ENCODE peak calls at places on chromosomes 1 and 21, in eight cellular contexts. One of them, this sample, is unnamed.

GRCh38 chr1:27928216-27928954 is 6.4 kb upstream of the SMPDL3B start:
- DNase-seq in activated CD4-positive, alpha-beta T cell treated with anti-CD3 and anti-CD28 coated beads, Interleukin-2, amount 50 U/mL, for 24 hours: no peak
- DNase-seq in SHP77: no peak
- DNase-seq in activated T-cell treated with anti-CD3 and anti-CD28 coated beads for 1 hour: no peak
- DNase-seq in skeletal muscle cell: no peak
- DNase-seq in fibroblast of the conjunctiva: no peak
- DNase-seq in HFF-Myc: no peak
- DNase-seq in left lobe of liver: no peak
- DNase-seq in this sample: no peak

GRCh38 chr1:45876000-45876399 is 72.6 kb downstream of the MAST2 start:
- DNase-seq in left lobe of liver: no peak
- DNase-seq in SHP77: no peak
- DNase-seq in skeletal muscle cell: no peak
- DNase-seq in activated CD4-positive, alpha-beta T cell treated with anti-CD3 and anti-CD28 coated beads, Interleukin-2, amount 50 U/mL, for 24 hours: no peak
- DNase-seq in activated T-cell treated with anti-CD3 and anti-CD28 coated beads for 1 hour: no peak
- DNase-seq in fibroblast of the conjunctiva: no peak
- DNase-seq in HFF-Myc: no peak
- DNase-seq in this sample: no peak

GRCh38 chr1:171433451-171433850 is 51.9 kb upstream of the PRRC2C start:
- DNase-seq in activated T-cell treated with anti-CD3 and anti-CD28 coated beads for 1 hour: no peak
- DNase-seq in left lobe of liver: no peak
- DNase-seq in HFF-Myc: no peak
- DNase-seq in SHP77: no peak
- DNase-seq in fibroblast of the conjunctiva: no peak
- DNase-seq in skeletal muscle cell: peak
- DNase-seq in activated CD4-positive, alpha-beta T cell treated with anti-CD3 and anti-CD28 coated beads, Interleukin-2, amount 50 U/mL, for 24 hours: no peak
- DNase-seq in this sample: no peak

GRCh38 chr1:201708085-201708512 is 120.9 kb upstream of the IPO9 start:
- DNase-seq in SHP77: peak
- DNase-seq in fibroblast of the conjunctiva: no peak
- DNase-seq in skeletal muscle cell: peak
- DNase-seq in left lobe of liver: no peak
- DNase-seq in HFF-Myc: no peak
- DNase-seq in activated CD4-positive, alpha-beta T cell treated with anti-CD3 and anti-CD28 coated beads, Interleukin-2, amount 50 U/mL, for 24 hours: no peak
- DNase-seq in activated T-cell treated with anti-CD3 and anti-CD28 coated beads for 1 hour: no peak
- DNase-seq in this sample: no peak

GRCh38 chr1:109740615-109741373 is at the start of gene GSTM3:
- DNase-seq in skeletal muscle cell: no peak
- DNase-seq in HFF-Myc: no peak
- DNase-seq in SHP77: no peak
- DNase-seq in activated T-cell treated with anti-CD3 and anti-CD28 coated beads for 1 hour: no peak
- DNase-seq in left lobe of liver: no peak
- DNase-seq in fibroblast of the conjunctiva: no peak
- DNase-seq in activated CD4-positive, alpha-beta T cell treated with anti-CD3 and anti-CD28 coated beads, Interleukin-2, amount 50 U/mL, for 24 hours: no peak
- DNase-seq in this sample: no peak

GRCh38 chr1:64100791-64101190 is 102.6 kb upstream of the UBE2U start:
- DNase-seq in fibroblast of the conjunctiva: no peak
- DNase-seq in SHP77: no peak
- DNase-seq in HFF-Myc: no peak
- DNase-seq in left lobe of liver: no peak
- DNase-seq in skeletal muscle cell: no peak
- DNase-seq in activated T-cell treated with anti-CD3 and anti-CD28 coated beads for 1 hour: no peak
- DNase-seq in activated CD4-positive, alpha-beta T cell treated with anti-CD3 and anti-CD28 coated beads, Interleukin-2, amount 50 U/mL, for 24 hours: no peak
- DNase-seq in this sample: no peak

GRCh38 chr1:201791051-201791774 is 37.7 kb upstream of the IPO9 start:
- DNase-seq in skeletal muscle cell: peak
- DNase-seq in fibroblast of the conjunctiva: no peak
- DNase-seq in activated T-cell treated with anti-CD3 and anti-CD28 coated beads for 1 hour: no peak
- DNase-seq in left lobe of liver: no peak
- DNase-seq in activated CD4-positive, alpha-beta T cell treated with anti-CD3 and anti-CD28 coated beads, Interleukin-2, amount 50 U/mL, for 24 hours: no peak
- DNase-seq in HFF-Myc: no peak
- DNase-seq in SHP77: no peak
- DNase-seq in this sample: no peak

GRCh38 chr1:236800002-236800620 is 5.0 kb downstream of the MTR start:
- DNase-seq in SHP77: no peak
- DNase-seq in HFF-Myc: no peak
- DNase-seq in activated CD4-positive, alpha-beta T cell treated with anti-CD3 and anti-CD28 coated beads, Interleukin-2, amount 50 U/mL, for 24 hours: no peak
- DNase-seq in skeletal muscle cell: no peak
- DNase-seq in fibroblast of the conjunctiva: no peak
- DNase-seq in activated T-cell treated with anti-CD3 and anti-CD28 coated beads for 1 hour: no peak
- DNase-seq in left lobe of liver: no peak
- DNase-seq in this sample: no peak

GRCh38 chr1:206808615-206809014 is 36.3 kb upstream of the IL10 start:
- DNase-seq in activated T-cell treated with anti-CD3 and anti-CD28 coated beads for 1 hour: peak
- DNase-seq in activated CD4-positive, alpha-beta T cell treated with anti-CD3 and anti-CD28 coated beads, Interleukin-2, amount 50 U/mL, for 24 hours: peak
- DNase-seq in HFF-Myc: no peak
- DNase-seq in SHP77: no peak
- DNase-seq in left lobe of liver: no peak
- DNase-seq in fibroblast of the conjunctiva: no peak
- DNase-seq in skeletal muscle cell: no peak
- DNase-seq in this sample: no peak

GRCh38 chr21:42532466-42533181 is 19.0 kb downstream of the SLC37A1 start:
- DNase-seq in activated CD4-positive, alpha-beta T cell treated with anti-CD3 and anti-CD28 coated beads, Interleukin-2, amount 50 U/mL, for 24 hours: no peak
- DNase-seq in activated T-cell treated with anti-CD3 and anti-CD28 coated beads for 1 hour: no peak
- DNase-seq in HFF-Myc: no peak
- DNase-seq in fibroblast of the conjunctiva: no peak
- DNase-seq in left lobe of liver: peak
- DNase-seq in skeletal muscle cell: no peak
- DNase-seq in SHP77: peak
- DNase-seq in this sample: no peak

GRCh38 chr1:77143529-77144121 is 75.6 kb downstream of the PIGK start:
- DNase-seq in activated CD4-positive, alpha-beta T cell treated with anti-CD3 and anti-CD28 coated beads, Interleukin-2, amount 50 U/mL, for 24 hours: no peak
- DNase-seq in HFF-Myc: no peak
- DNase-seq in fibroblast of the conjunctiva: no peak
- DNase-seq in skeletal muscle cell: no peak
- DNase-seq in SHP77: no peak
- DNase-seq in activated T-cell treated with anti-CD3 and anti-CD28 coated beads for 1 hour: no peak
- DNase-seq in left lobe of liver: no peak
- DNase-seq in this sample: no peak

GRCh38 chr1:2574350-2574749 is 12.2 kb upstream of the PRXL2B start:
- DNase-seq in HFF-Myc: no peak
- DNase-seq in skeletal muscle cell: no peak
- DNase-seq in fibroblast of the conjunctiva: no peak
- DNase-seq in left lobe of liver: no peak
- DNase-seq in activated T-cell treated with anti-CD3 and anti-CD28 coated beads for 1 hour: no peak
- DNase-seq in SHP77: no peak
- DNase-seq in activated CD4-positive, alpha-beta T cell treated with anti-CD3 and anti-CD28 coated beads, Interleukin-2, amount 50 U/mL, for 24 hours: no peak
- DNase-seq in this sample: no peak

GRCh38 chr1:91092503-91092902 is 70.7 kb upstream of the ZNF644 start:
- DNase-seq in SHP77: no peak
- DNase-seq in activated T-cell treated with anti-CD3 and anti-CD28 coated beads for 1 hour: no peak
- DNase-seq in skeletal muscle cell: no peak
- DNase-seq in activated CD4-positive, alpha-beta T cell treated with anti-CD3 and anti-CD28 coated beads, Interleukin-2, amount 50 U/mL, for 24 hours: no peak
- DNase-seq in fibroblast of the conjunctiva: no peak
- DNase-seq in left lobe of liver: no peak
- DNase-seq in HFF-Myc: no peak
- DNase-seq in this sample: no peak

GRCh38 chr1:906532-907420 is 16.9 kb upstream of the SAMD11 start:
- DNase-seq in HFF-Myc: peak
- DNase-seq in activated CD4-positive, alpha-beta T cell treated with anti-CD3 and anti-CD28 coated beads, Interleukin-2, amount 50 U/mL, for 24 hours: no peak
- DNase-seq in skeletal muscle cell: no peak
- DNase-seq in left lobe of liver: no peak
- DNase-seq in activated T-cell treated with anti-CD3 and anti-CD28 coated beads for 1 hour: no peak
- DNase-seq in SHP77: no peak
- DNase-seq in fibroblast of the conjunctiva: no peak
- DNase-seq in this sample: no peak

GRCh38 chr1:216518844-216519627 is 95.8 kb upstream of the USH2A start:
- DNase-seq in HFF-Myc: no peak
- DNase-seq in skeletal muscle cell: no peak
- DNase-seq in left lobe of liver: no peak
- DNase-seq in activated T-cell treated with anti-CD3 and anti-CD28 coated beads for 1 hour: no peak
- DNase-seq in activated CD4-positive, alpha-beta T cell treated with anti-CD3 and anti-CD28 coated beads, Interleukin-2, amount 50 U/mL, for 24 hours: no peak
- DNase-seq in SHP77: no peak
- DNase-seq in fibroblast of the conjunctiva: no peak
- DNase-seq in this sample: no peak

GRCh38 chr1:104646233-104646632 is 896.5 kb downstream of the AMY1C start:
- DNase-seq in skeletal muscle cell: no peak
- DNase-seq in SHP77: no peak
- DNase-seq in activated T-cell treated with anti-CD3 and anti-CD28 coated beads for 1 hour: no peak
- DNase-seq in left lobe of liver: no peak
- DNase-seq in activated CD4-positive, alpha-beta T cell treated with anti-CD3 and anti-CD28 coated beads, Interleukin-2, amount 50 U/mL, for 24 hours: no peak
- DNase-seq in fibroblast of the conjunctiva: no peak
- DNase-seq in HFF-Myc: no peak
- DNase-seq in this sample: no peak

GRCh38 chr1:68228833-68229232 is 3.5 kb downstream of the WLS start:
- DNase-seq in left lobe of liver: no peak
- DNase-seq in activated T-cell treated with anti-CD3 and anti-CD28 coated beads for 1 hour: no peak
- DNase-seq in fibroblast of the conjunctiva: no peak
- DNase-seq in skeletal muscle cell: no peak
- DNase-seq in HFF-Myc: no peak
- DNase-seq in SHP77: no peak
- DNase-seq in activated CD4-positive, alpha-beta T cell treated with anti-CD3 and anti-CD28 coated beads, Interleukin-2, amount 50 U/mL, for 24 hours: no peak
- DNase-seq in this sample: no peak

GRCh38 chr1:230919201-230919600 is 50.9 kb upstream of the C1orf198 start:
- DNase-seq in HFF-Myc: no peak
- DNase-seq in left lobe of liver: no peak
- DNase-seq in activated T-cell treated with anti-CD3 and anti-CD28 coated beads for 1 hour: no peak
- DNase-seq in fibroblast of the conjunctiva: no peak
- DNase-seq in activated CD4-positive, alpha-beta T cell treated with anti-CD3 and anti-CD28 coated beads, Interleukin-2, amount 50 U/mL, for 24 hours: no peak
- DNase-seq in SHP77: no peak
- DNase-seq in skeletal muscle cell: no peak
- DNase-seq in this sample: no peak

GRCh38 chr1:42260376-42261078 is 74.5 kb downstream of the FOXJ3 start:
- DNase-seq in fibroblast of the conjunctiva: no peak
- DNase-seq in activated T-cell treated with anti-CD3 and anti-CD28 coated beads for 1 hour: no peak
- DNase-seq in skeletal muscle cell: no peak
- DNase-seq in HFF-Myc: no peak
- DNase-seq in activated CD4-positive, alpha-beta T cell treated with anti-CD3 and anti-CD28 coated beads, Interleukin-2, amount 50 U/mL, for 24 hours: no peak
- DNase-seq in left lobe of liver: no peak
- DNase-seq in SHP77: no peak
- DNase-seq in this sample: no peak

GRCh38 chr1:234994411-234995295 is 134.0 kb downstream of the TOMM20 start:
- DNase-seq in SHP77: no peak
- DNase-seq in activated T-cell treated with anti-CD3 and anti-CD28 coated beads for 1 hour: no peak
- DNase-seq in left lobe of liver: no peak
- DNase-seq in fibroblast of the conjunctiva: no peak
- DNase-seq in skeletal muscle cell: no peak
- DNase-seq in activated CD4-positive, alpha-beta T cell treated with anti-CD3 and anti-CD28 coated beads, Interleukin-2, amount 50 U/mL, for 24 hours: no peak
- DNase-seq in HFF-Myc: no peak
- DNase-seq in this sample: no peak

GRCh38 chr1:48462716-48463285 is 9.2 kb downstream of the SPATA6 start:
- DNase-seq in skeletal muscle cell: no peak
- DNase-seq in activated T-cell treated with anti-CD3 and anti-CD28 coated beads for 1 hour: no peak
- DNase-seq in activated CD4-positive, alpha-beta T cell treated with anti-CD3 and anti-CD28 coated beads, Interleukin-2, amount 50 U/mL, for 24 hours: no peak
- DNase-seq in HFF-Myc: no peak
- DNase-seq in SHP77: peak
- DNase-seq in left lobe of liver: no peak
- DNase-seq in fibroblast of the conjunctiva: no peak
- DNase-seq in this sample: no peak

GRCh38 chr1:178810585-178810984 is 60.3 kb downstream of the ANGPTL1 start:
- DNase-seq in SHP77: no peak
- DNase-seq in left lobe of liver: no peak
- DNase-seq in fibroblast of the conjunctiva: no peak
- DNase-seq in HFF-Myc: no peak
- DNase-seq in activated T-cell treated with anti-CD3 and anti-CD28 coated beads for 1 hour: no peak
- DNase-seq in activated CD4-positive, alpha-beta T cell treated with anti-CD3 and anti-CD28 coated beads, Interleukin-2, amount 50 U/mL, for 24 hours: no peak
- DNase-seq in skeletal muscle cell: no peak
- DNase-seq in this sample: no peak

GRCh38 chr1:154736840-154737239 is 128.9 kb upstream of the ADAR start:
- DNase-seq in activated T-cell treated with anti-CD3 and anti-CD28 coated beads for 1 hour: no peak
- DNase-seq in fibroblast of the conjunctiva: no peak
- DNase-seq in SHP77: no peak
- DNase-seq in skeletal muscle cell: no peak
- DNase-seq in HFF-Myc: no peak
- DNase-seq in left lobe of liver: no peak
- DNase-seq in activated CD4-positive, alpha-beta T cell treated with anti-CD3 and anti-CD28 coated beads, Interleukin-2, amount 50 U/mL, for 24 hours: peak
- DNase-seq in this sample: no peak

GRCh38 chr1:51264470-51264869 is 28.4 kb downstream of the RNF11 start:
- DNase-seq in HFF-Myc: peak
- DNase-seq in left lobe of liver: no peak
- DNase-seq in activated CD4-positive, alpha-beta T cell treated with anti-CD3 and anti-CD28 coated beads, Interleukin-2, amount 50 U/mL, for 24 hours: no peak
- DNase-seq in activated T-cell treated with anti-CD3 and anti-CD28 coated beads for 1 hour: no peak
- DNase-seq in SHP77: no peak
- DNase-seq in skeletal muscle cell: peak
- DNase-seq in fibroblast of the conjunctiva: peak
- DNase-seq in this sample: no peak

GRCh38 chr1:26287033-26287711 is 7.3 kb downstream of the SH3BGRL3 start:
- DNase-seq in skeletal muscle cell: no peak
- DNase-seq in activated T-cell treated with anti-CD3 and anti-CD28 coated beads for 1 hour: no peak
- DNase-seq in left lobe of liver: no peak
- DNase-seq in activated CD4-positive, alpha-beta T cell treated with anti-CD3 and anti-CD28 coated beads, Interleukin-2, amount 50 U/mL, for 24 hours: peak
- DNase-seq in SHP77: no peak
- DNase-seq in fibroblast of the conjunctiva: no peak
- DNase-seq in HFF-Myc: no peak
- DNase-seq in this sample: no peak

GRCh38 chr1:70017770-70018169 is 187.6 kb downstream of the LRRC40 start:
- DNase-seq in left lobe of liver: no peak
- DNase-seq in activated CD4-positive, alpha-beta T cell treated with anti-CD3 and anti-CD28 coated beads, Interleukin-2, amount 50 U/mL, for 24 hours: no peak
- DNase-seq in HFF-Myc: no peak
- DNase-seq in skeletal muscle cell: no peak
- DNase-seq in activated T-cell treated with anti-CD3 and anti-CD28 coated beads for 1 hour: no peak
- DNase-seq in SHP77: no peak
- DNase-seq in fibroblast of the conjunctiva: no peak
- DNase-seq in this sample: no peak

GRCh38 chr1:33972676-33973395 is 109.0 kb downstream of the HMGB4 start:
- DNase-seq in SHP77: no peak
- DNase-seq in skeletal muscle cell: no peak
- DNase-seq in activated T-cell treated with anti-CD3 and anti-CD28 coated beads for 1 hour: no peak
- DNase-seq in HFF-Myc: no peak
- DNase-seq in fibroblast of the conjunctiva: no peak
- DNase-seq in activated CD4-positive, alpha-beta T cell treated with anti-CD3 and anti-CD28 coated beads, Interleukin-2, amount 50 U/mL, for 24 hours: no peak
- DNase-seq in left lobe of liver: peak
- DNase-seq in this sample: no peak

GRCh38 chr1:178037510-178038253 is 56.2 kb upstream of the RASAL2 start:
- DNase-seq in SHP77: no peak
- DNase-seq in activated T-cell treated with anti-CD3 and anti-CD28 coated beads for 1 hour: no peak
- DNase-seq in skeletal muscle cell: no peak
- DNase-seq in left lobe of liver: peak
- DNase-seq in activated CD4-positive, alpha-beta T cell treated with anti-CD3 and anti-CD28 coated beads, Interleukin-2, amount 50 U/mL, for 24 hours: no peak
- DNase-seq in HFF-Myc: peak
- DNase-seq in fibroblast of the conjunctiva: peak
- DNase-seq in this sample: no peak

GRCh38 chr1:110060034-110060661 is 10.3 kb downstream of the ALX3 start:
- DNase-seq in skeletal muscle cell: no peak
- DNase-seq in HFF-Myc: no peak
- DNase-seq in activated CD4-positive, alpha-beta T cell treated with anti-CD3 and anti-CD28 coated beads, Interleukin-2, amount 50 U/mL, for 24 hours: peak
- DNase-seq in SHP77: no peak
- DNase-seq in left lobe of liver: no peak
- DNase-seq in fibroblast of the conjunctiva: no peak
- DNase-seq in activated T-cell treated with anti-CD3 and anti-CD28 coated beads for 1 hour: peak
- DNase-seq in this sample: no peak

GRCh38 chr1:205983925-205984725 is 19.1 kb downstream of the RAB7B start:
- DNase-seq in activated CD4-positive, alpha-beta T cell treated with anti-CD3 and anti-CD28 coated beads, Interleukin-2, amount 50 U/mL, for 24 hours: no peak
- DNase-seq in skeletal muscle cell: no peak
- DNase-seq in left lobe of liver: peak
- DNase-seq in SHP77: peak
- DNase-seq in HFF-Myc: no peak
- DNase-seq in activated T-cell treated with anti-CD3 and anti-CD28 coated beads for 1 hour: no peak
- DNase-seq in fibroblast of the conjunctiva: peak
- DNase-seq in this sample: no peak